ENCODE peak calls at places on chromosomes 16 and 17, in five cellular contexts. O, Z, K, D and T are unnamed samples.

GRCh38 chr17:82371333-82372062 is at the start of gene UTS2R:
- DNase-seq in Z (peak; percentile 41), O (no peak), D (no peak), K (no peak), T (no peak)

GRCh38 chr17:63930951-63931575 is 1.1 kb downstream of the CD79B start:
- DNase-seq in O (peak; percentile 80), K (peak; percentile 31), D (peak; percentile 77), Z (peak; percentile 84), T (no peak)

GRCh38 chr16:64317601-64318000 is 804.3 kb downstream of the CDH11 start:
- DNase-seq in K (no peak), D (no peak), Z (no peak), O (no peak), T (no peak)

GRCh38 chr16:4245400-4245799 is 3.5 kb upstream of the SRL start:
- DNase-seq in Z (no peak), K (no peak), D (no peak), O (no peak), T (no peak)

GRCh38 chr17:74276051-74276476 is 2.0 kb downstream of the DNAI2 start:
- DNase-seq in Z (no peak), O (no peak), K (no peak), D (peak; percentile 66), T (no peak)

GRCh38 chr17:21165922-21166598 is 39.3 kb downstream of the DHRS7B start:
- DNase-seq in O (no peak), D (peak; percentile 80), Z (no peak), K (no peak), T (no peak)

GRCh38 chr17:49556183-49556943 is 19.3 kb upstream of the NXPH3 start:
- DNase-seq in K (peak; percentile 64), D (peak; percentile 75), O (peak; percentile 72), Z (peak; percentile 82), T (peak; percentile 26)

GRCh38 chr17:80827646-80828643 is 163.7 kb upstream of the CHMP6 start:
- DNase-seq in Z (no peak), K (no peak), D (no peak), O (no peak), T (peak; percentile 55)

GRCh38 chr17:44086364-44087311 is 16.1 kb downstream of the G6PC3 start:
- DNase-seq in O (no peak), Z (no peak), K (no peak), D (no peak), T (peak; percentile 82)

GRCh38 chr16:77946834-77947233 is 75.5 kb upstream of the CLEC3A start:
- DNase-seq in O (no peak), D (no peak), Z (no peak), K (no peak), T (no peak)

GRCh38 chr16:84970447-84971127 is 40.7 kb downstream of the ZDHHC7 start:
- DNase-seq in O (peak; percentile 83), K (peak; percentile 48), D (peak; percentile 78), Z (peak; percentile 87), T (no peak)

GRCh38 chr16:67552476-67552875 is 9.8 kb upstream of the CTCF start:
- DNase-seq in Z (peak; percentile 36), O (no peak), D (no peak), K (peak; percentile 40), T (no peak)

GRCh38 chr16:9258423-9259051 is 167.1 kb downstream of the HAPSTR1 start:
- DNase-seq in O (no peak), K (peak; percentile 68), D (no peak), Z (no peak), T (no peak)

GRCh38 chr17:74987909-74988711 is 678 bp downstream of the CDR2L start:
- DNase-seq in D (peak; percentile 90), O (peak; percentile 85), Z (peak; percentile 84), K (no peak), T (no peak)

GRCh38 chr16:1941162-1941923 is 1.7 kb downstream of the MSRB1 start:
- DNase-seq in D (no peak), Z (no peak), K (no peak), O (no peak), T (no peak)

GRCh38 chr16:7313170-7313569 is 19.5 kb upstream of the RBFOX1 start:
- DNase-seq in Z (no peak), D (no peak), O (no peak), K (no peak), T (no peak)

GRCh38 chr16:75256059-75256870 is 4.8 kb upstream of the BCAR1 start:
- DNase-seq in D (no peak), K (no peak), O (peak; percentile 81), Z (peak; percentile 63), T (no peak)

GRCh38 chr17:57999496-58000017 is 7.5 kb downstream of the SRSF1 start:
- DNase-seq in O (no peak), K (peak; percentile 67), Z (no peak), D (no peak), T (no peak)

GRCh38 chr16:4053663-4054479 is 62.4 kb downstream of the ADCY9 start:
- DNase-seq in D (peak; percentile 71), Z (peak; percentile 71), K (no peak), O (peak; percentile 68), T (peak; percentile 66)

GRCh38 chr17:43818966-43819365 is 14.0 kb downstream of the MPP3 start:
- DNase-seq in D (no peak), O (no peak), Z (no peak), K (no peak), T (no peak)

GRCh38 chr16:66483689-66484452 is 56.8 kb downstream of the BEAN1 start:
- DNase-seq in K (peak; percentile 74), Z (peak; percentile 87), D (peak; percentile 79), O (peak; percentile 87), T (no peak)

GRCh38 chr16:22630242-22630641 is 119.6 kb downstream of the NPIPB5 start:
- DNase-seq in Z (no peak), O (no peak), K (no peak), D (no peak), T (no peak)

GRCh38 chr16:85417156-85417860 is 195.8 kb upstream of the GSE1 start:
- DNase-seq in Z (peak; percentile 29), D (peak; percentile 7), O (no peak), K (peak; percentile 54), T (no peak)

GRCh38 chr16:74035816-74036215 is 260.8 kb upstream of the PSMD7 start:
- DNase-seq in O (no peak), D (no peak), Z (no peak), K (no peak), T (no peak)

GRCh38 chr16:3283525-3284447 is 495 bp downstream of the ZNF263 start:
- DNase-seq in D (peak; percentile 24), K (no peak), O (peak; percentile 25), Z (no peak), T (no peak)

GRCh38 chr17:6648181-6648580 is 3.2 kb downstream of the MED31 start:
- DNase-seq in Z (no peak), K (peak; percentile 19), O (no peak), D (no peak), T (no peak)
- TF ChIP-seq CTCF in Z (no peak), K (peak; percentile 46), O (no peak), D (no peak), T (peak; percentile 70)

DNA sequence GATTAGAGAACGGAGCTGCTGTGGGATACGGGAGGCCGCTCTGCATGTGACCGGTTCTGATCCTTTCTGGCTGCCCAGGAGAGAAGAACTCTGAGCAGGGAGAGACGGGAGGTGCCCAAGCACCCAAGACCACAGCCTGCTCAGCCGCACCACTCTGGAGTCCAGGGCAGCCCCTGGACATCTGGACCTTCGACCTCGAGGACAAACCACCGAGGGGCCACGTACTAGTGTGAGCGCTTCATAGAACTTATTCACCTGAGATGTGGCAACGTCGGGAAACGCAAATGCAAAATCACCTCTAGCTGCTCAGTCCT is 5.9 kb downstream of the RNF166 start:
- DNase-seq in O (no peak), D (no peak), K (no peak), Z (no peak), T (no peak)
- H3K4me1 ChIP-seq in O (peaks cover 67% of the 10 kb centered on the region), D (peaks cover 58% of the 10 kb centered on the region), K (peaks cover 13% of the 10 kb centered on the region), Z (peaks cover 69% of the 10 kb centered on the region), T (no peaks in the 10 kb centered on the region)

DNA sequence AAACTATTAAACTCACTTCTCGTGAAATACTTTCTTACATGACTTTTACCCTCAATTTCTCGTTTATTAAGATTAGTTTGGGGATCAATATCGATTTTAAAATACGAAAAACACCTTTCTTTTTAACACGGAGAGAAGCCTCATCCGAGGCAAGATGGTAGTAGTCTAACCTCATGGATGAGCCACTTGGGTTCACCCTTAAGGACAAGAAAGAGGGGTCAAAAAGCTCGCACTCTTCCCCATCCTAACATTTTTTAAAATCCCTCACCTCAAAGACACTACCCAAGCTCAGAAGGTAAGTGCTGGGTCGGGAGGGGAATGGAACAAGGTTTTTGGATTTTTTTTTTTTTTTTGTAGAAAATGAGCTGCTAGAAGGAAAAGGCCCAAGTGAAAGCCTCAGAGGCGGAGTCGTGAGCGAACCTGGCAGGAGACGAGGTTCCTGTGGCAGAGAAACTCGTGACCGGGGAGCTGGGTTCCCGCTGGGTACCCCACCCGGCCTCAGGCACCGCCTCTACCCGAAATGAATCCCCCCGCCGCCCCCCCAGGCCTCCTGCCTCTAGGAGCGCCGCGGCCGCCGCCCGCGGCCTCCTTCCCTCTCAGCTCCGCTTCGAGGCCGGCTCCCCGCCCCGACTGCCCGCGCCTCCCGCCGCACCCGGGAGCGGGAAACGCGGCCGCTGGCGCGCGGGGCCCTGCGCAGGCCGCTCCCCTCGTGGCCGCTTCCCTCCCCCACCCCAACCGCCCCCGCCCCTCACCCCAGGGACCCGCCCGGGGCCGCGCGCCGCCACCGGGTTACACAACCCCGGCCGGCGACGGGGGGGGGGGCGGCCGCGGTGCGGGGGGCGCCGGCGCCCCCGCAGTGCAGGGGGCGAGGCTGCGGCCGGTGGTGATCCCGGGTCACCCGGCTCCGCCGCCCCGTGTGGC is 1.6 kb downstream of the NUFIP2 start:
- DNase-seq in K (peak; percentile 50), O (peak; percentile 81), D (peak; percentile 67), Z (peak; percentile 81), T (peak; percentile 33)
- H3K27ac ChIP-seq in K (peak overlapping the region; percentile 78), O (peak overlapping the region; percentile 98), D (peak overlapping the region; percentile 95), Z (peak overlapping the region; percentile 97), T (peak overlapping the region; percentile 44)

GRCh38 chr16:28136751-28137434 is 73.4 kb upstream of the GSG1L start:
- DNase-seq in Z (no peak), O (no peak), K (no peak), D (no peak), T (no peak)

GRCh38 chr16:28139530-28139929 is 72.2 kb downstream of the XPO6 start:
- DNase-seq in O (no peak), Z (no peak), D (no peak), K (no peak), T (no peak)

GRCh38 chr16:28146536-28146935 is 65.2 kb downstream of the XPO6 start:
- DNase-seq in K (no peak), D (no peak), Z (no peak), O (no peak), T (no peak)

GRCh38 chr16:28140788-28141618 is 70.8 kb downstream of the XPO6 start:
- DNase-seq in Z (peak; percentile 53), K (peak; percentile 79), D (no peak), O (peak; percentile 85), T (no peak)
- TF ChIP-seq CTCF in Z (no peak), K (peak; percentile 32), D (no peak), O (peak; percentile 37), T (no peak)

DNA sequence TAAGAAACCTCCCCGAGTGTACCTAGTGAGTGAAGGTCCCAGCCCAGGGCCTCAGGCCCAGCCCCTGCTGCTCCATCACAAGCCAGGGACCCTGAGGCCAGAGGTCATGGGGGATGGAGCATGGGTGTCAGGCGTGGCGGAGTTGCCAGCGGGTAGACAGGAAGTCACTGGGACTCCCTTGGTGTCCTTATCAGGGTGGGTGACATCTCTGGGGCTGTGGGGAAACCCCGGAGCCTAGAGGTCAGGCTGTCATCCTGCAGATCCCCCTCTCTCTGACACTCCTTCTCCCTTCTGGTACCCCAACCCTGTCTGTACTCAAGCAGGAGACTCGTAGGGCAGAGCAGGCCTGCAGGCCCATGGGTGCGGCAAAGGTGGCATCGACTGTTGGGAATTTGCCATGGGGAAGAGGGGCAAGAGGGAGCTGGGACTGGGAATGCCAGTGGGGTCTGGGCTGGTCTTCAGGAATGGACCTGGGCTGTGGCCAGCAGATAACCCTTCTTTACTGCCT is 10.8 kb upstream of the ADGRG1 start:
- DNase-seq in Z (no peak), K (no peak), O (no peak), D (no peak), T (no peak)
- H3K4me1 ChIP-seq in Z (peaks cover 12% of the 10 kb centered on the region), K (peaks cover 17% of the 10 kb centered on the region), O (peaks cover 2% of the 10 kb centered on the region), D (peaks cover 4% of the 10 kb centered on the region), T (peaks cover 17% of the 10 kb centered on the region)

GRCh38 chr17:29699283-29699682 is 76.6 kb upstream of the CORO6 start:
- DNase-seq in K (no peak), Z (no peak), O (no peak), D (no peak), T (no peak)
- H3K27ac ChIP-seq in K (no peak overlapping the region), Z (peak overlapping the region; percentile 11), O (no peak overlapping the region), D (peak overlapping the region; percentile 80), T (no peak overlapping the region)